ENCODE peak calls at places on chromosomes 4 and X, in nine cellular contexts. I is activated T-cell treated with anti-CD3 and anti-CD28 coated beads, Interleukin-2, amount 50 U/mL, for 1 hour; V is T-helper 2 cell; N is Caki2; Q is Calu3; K is neural crest cell; W is HCEC 1CT; O is H9; T is coronary artery. G is an unnamed sample.

GRCh38 chr4:66872696-66873095 is 672.6 kb downstream of the CENPC start:
- DNase-seq in I (no peak), V (no peak), N (no peak), Q (no peak), K (no peak), W (no peak), O (no peak), T (no peak), G (no peak)

GRCh38 chr4:3667258-3667657 is 98.9 kb upstream of the ADRA2C start:
- DNase-seq in I (no peak), V (no peak), N (no peak), Q (no peak), K (no peak), W (no peak), O (no peak), T (no peak), G (no peak)

GRCh38 chrX:20594985-20595384 is 328.3 kb upstream of the RPS6KA3 start:
- DNase-seq in I (no peak), V (no peak), N (peak), Q (peak), K (no peak), W (peak), O (no peak), T (no peak), G (no peak)

GRCh38 chr4:99117876-99118693 is 26.0 kb downstream of the ADH4 start:
- DNase-seq in I (no peak), V (no peak), N (peak), Q (no peak), K (no peak), W (peak), O (no peak), T (no peak), G (no peak)

GRCh38 chr4:154503598-154503997 is 12.0 kb upstream of the DCHS2 start:
- DNase-seq in I (no peak), V (no peak), N (peak), Q (peak), K (no peak), W (no peak), O (no peak), T (no peak), G (no peak)

GRCh38 chr4:7190668-7191545 is 1.4 kb upstream of the SORCS2 start:
- DNase-seq in I (no peak), V (no peak), N (no peak), Q (no peak), K (no peak), W (no peak), O (peak), T (peak), G (no peak)

GRCh38 chrX:130084651-130085237 is 25.6 kb downstream of the ELF4 start:
- DNase-seq in I (peak), V (no peak), N (no peak), Q (no peak), K (no peak), W (no peak), O (no peak), T (no peak), G (no peak)

GRCh38 chr4:157045507-157046127 is 30.3 kb upstream of the GLRB start:
- DNase-seq in I (no peak), V (no peak), N (peak), Q (peak), K (no peak), W (peak), O (peak), T (no peak), G (peak)

GRCh38 chr4:161486454-161486853 is 677.3 kb downstream of the FSTL5 start:
- DNase-seq in I (no peak), V (no peak), N (no peak), Q (no peak), K (no peak), W (no peak), O (no peak), T (no peak), G (no peak)